ENCODE peak calls at places on chromosomes 7 and 10, in six cellular contexts. O is HTR-8/SVneo, F is T-helper 2 cell, N is NCI-H1092, X is occipital lobe, Q is mammary epithelial cell. A is an unnamed sample.

GRCh38 chr10:119516381-119517234 is 25.9 kb downstream of the RGS10 start:
- DNase-seq in O (no peak), Q (no peak), X (no peak), F (no peak), N (no peak), A (peak; percentile 25)

GRCh38 chr7:148319316-148319808 is 271.2 kb upstream of the C7orf33 start:
- DNase-seq in N (no peak), X (no peak), Q (no peak), F (no peak), O (no peak), A (no peak)

GRCh38 chr7:157431951-157432540 is 95.2 kb downstream of the DNAJB6 start:
- DNase-seq in F (no peak), Q (no peak), X (no peak), O (no peak), N (no peak), A (no peak)

GRCh38 chr7:133139350-133139749 is 57.5 kb upstream of the CHCHD3 start:
- DNase-seq in Q (peak; percentile 25), X (no peak), O (peak; percentile 17), N (no peak), F (no peak), A (peak; percentile 46)

GRCh38 chr7:73623798-73624668 is at the start of gene MLXIPL:
- DNase-seq in N (peak; percentile 55), F (peak; percentile 33), O (peak; percentile 67), X (peak; percentile 52), Q (peak; percentile 62), A (peak; percentile 77)

GRCh38 chr10:73874267-73875138 is at the start of gene CAMK2G:
- DNase-seq in Q (peak; percentile 81), O (peak; percentile 89), N (peak; percentile 38), X (peak; percentile 74), F (peak; percentile 71), A (peak; percentile 87)

GRCh38 chr10:102752266-102752930 is 8.7 kb downstream of the WBP1L start:
- DNase-seq in O (no peak), F (no peak), Q (no peak), N (no peak), X (no peak), A (peak; percentile 68)

GRCh38 chr7:2959343-2959680 is 84.4 kb downstream of the CARD11 start:
- DNase-seq in N (no peak), Q (no peak), X (no peak), O (no peak), F (no peak), A (no peak)

GRCh38 chr7:105890290-105890997 is 14.0 kb upstream of the ATXN7L1 start:
- DNase-seq in O (no peak), N (no peak), F (no peak), X (no peak), Q (peak; percentile 61), A (no peak)

GRCh38 chr7:39271386-39271785 is 293.7 kb downstream of the POU6F2 start:
- DNase-seq in Q (no peak), N (peak; percentile 78), O (no peak), F (no peak), X (peak; percentile 49), A (peak; percentile 66)

GRCh38 chr7:143375298-143376034 is 5.7 kb upstream of the ZYX start:
- DNase-seq in Q (no peak), F (no peak), N (no peak), X (no peak), O (no peak), A (peak; percentile 62)

GRCh38 chr7:55964802-55965470 is 551 bp downstream of the NIPSNAP2 start:
- DNase-seq in Q (peak; percentile 50), O (peak; percentile 67), F (peak; percentile 23), N (peak; percentile 29), X (peak; percentile 50), A (no peak)